ENCODE peak calls at places on chromosomes 1 and 21, in eight cellular contexts. C is caudate nucleus; P is activated CD4-positive, alpha-beta T cell treated with anti-CD3 and anti-CD28 coated beads, Interleukin-2, amount 10 ng/mL, durations not matched to agents 7 days and 5 days; B is NCI-H345; H is HT-29; I is left ventricle myocardium inferior; V is cardiac muscle cell; T is AG04450. N is an unnamed sample.

GRCh38 chr1:116340506-116341240 is 32.4 kb upstream of the ATP1A1 start:
- DNase-seq in C (no peak), P (no peak), B (no peak), H (no peak), I (no peak), V (no peak), T (no peak), N (no peak)

GRCh38 chr1:41122851-41123518 is 101.5 kb upstream of the SLFNL1 start:
- DNase-seq in C (no peak), P (peak; percentile 24), B (peak; percentile 9), H (peak; percentile 77), I (no peak), V (peak; percentile 32), T (peak; percentile 72), N (no peak)

GRCh38 chr1:11772458-11772857 is 10.5 kb downstream of the C1orf167 start:
- DNase-seq in C (no peak), P (no peak), B (no peak), H (no peak), I (no peak), V (no peak), T (no peak), N (no peak)

GRCh38 chr1:1435094-1435903 is at the start of gene VWA1:
- DNase-seq in C (peak; percentile 68), P (peak; percentile 58), B (peak; percentile 78), H (peak; percentile 72), I (peak; percentile 79), V (peak; percentile 82), T (no peak), N (peak; percentile 54)

GRCh38 chr1:221289103-221289502 is 409.9 kb downstream of the HLX start:
- DNase-seq in C (no peak), P (no peak), B (peak; percentile 53), H (no peak), I (no peak), V (no peak), T (no peak), N (no peak)

GRCh38 chr1:156821801-156822200 is 5.2 kb upstream of the SH2D2A start:
- DNase-seq in C (no peak), P (no peak), B (no peak), H (no peak), I (no peak), V (no peak), T (no peak), N (no peak)

GRCh38 chr1:91844862-91845528 is 41.0 kb downstream of the TGFBR3 start:
- DNase-seq in C (no peak), P (no peak), B (no peak), H (peak; percentile 19), I (peak; percentile 48), V (peak; percentile 36), T (peak; percentile 77), N (no peak)

GRCh38 chr1:157403203-157403602 is 149.1 kb downstream of the FCRL5 start:
- DNase-seq in C (no peak), P (no peak), B (no peak), H (peak; percentile 35), I (no peak), V (no peak), T (no peak), N (no peak)

GRCh38 chr1:21530368-21531016 is 21.3 kb downstream of the ALPL start:
- DNase-seq in C (no peak), P (no peak), B (no peak), H (no peak), I (no peak), V (no peak), T (no peak), N (no peak)

GRCh38 chr1:94727846-94728715 is 92.1 kb upstream of the SLC44A3 start:
- DNase-seq in C (no peak), P (no peak), B (no peak), H (no peak), I (no peak), V (no peak), T (peak; percentile 93), N (no peak)

GRCh38 chr1:220770245-220770913 is 16.3 kb upstream of the MTARC1 start:
- DNase-seq in C (no peak), P (no peak), B (no peak), H (no peak), I (no peak), V (no peak), T (no peak), N (no peak)

GRCh38 chr21:19237603-19238002 is 834.0 kb upstream of the TMPRSS15 start:
- DNase-seq in C (no peak), P (no peak), B (no peak), H (no peak), I (no peak), V (no peak), T (no peak), N (no peak)

GRCh38 chr21:33033094-33033951 is 7.6 kb downstream of the OLIG2 start:
- DNase-seq in C (no peak), P (no peak), B (no peak), H (no peak), I (no peak), V (no peak), T (no peak), N (no peak)

GRCh38 chr1:248714248-248714647 is 11.7 kb upstream of the OR14I1 start:
- DNase-seq in C (no peak), P (no peak), B (no peak), H (no peak), I (no peak), V (no peak), T (no peak), N (no peak)

GRCh38 chr1:30779294-30780071 is 21.9 kb upstream of the LAPTM5 start:
- DNase-seq in C (peak; percentile 68), P (peak; percentile 90), B (peak; percentile 80), H (peak; percentile 78), I (peak; percentile 79), V (peak; percentile 84), T (no peak), N (peak; percentile 36)

GRCh38 chr21:44927587-44928461 is 7.1 kb upstream of the ITGB2 start:
- DNase-seq in C (peak; percentile 66), P (peak; percentile 91), B (no peak), H (peak; percentile 5), I (peak; percentile 46), V (no peak), T (no peak), N (no peak)

GRCh38 chr21:28758042-28758882 is 234.4 kb downstream of the LTN1 start:
- DNase-seq in C (no peak), P (no peak), B (no peak), H (no peak), I (no peak), V (peak; percentile 26), T (no peak), N (no peak)

GRCh38 chr1:39825432-39825941 is 36.8 kb upstream of the BMP8B start:
- DNase-seq in C (no peak), P (no peak), B (peak; percentile 52), H (no peak), I (no peak), V (no peak), T (no peak), N (peak; percentile 55)

GRCh38 chr1:12147116-12147753 is 19.6 kb upstream of the TNFRSF1B start:
- DNase-seq in C (no peak), P (no peak), B (no peak), H (no peak), I (no peak), V (no peak), T (no peak), N (no peak)

GRCh38 chr1:220918285-220918951 is 39.2 kb downstream of the HLX start:
- DNase-seq in C (no peak), P (no peak), B (peak; percentile 48), H (no peak), I (no peak), V (no peak), T (no peak), N (peak; percentile 70)

GRCh38 chr1:205811660-205812059 is 1.3 kb downstream of the SLC41A1 start:
- DNase-seq in C (peak; percentile 45), P (no peak), B (no peak), H (no peak), I (peak; percentile 70), V (peak; percentile 57), T (no peak), N (no peak)

GRCh38 chr1:18978706-18979105 is 22.2 kb upstream of the IFFO2 start:
- DNase-seq in C (no peak), P (no peak), B (no peak), H (no peak), I (no peak), V (no peak), T (no peak), N (no peak)

GRCh38 chr1:200888349-200888838 is 6.3 kb upstream of the INAVA start:
- DNase-seq in C (no peak), P (peak; percentile 67), B (no peak), H (no peak), I (no peak), V (no peak), T (no peak), N (no peak)

GRCh38 chr1:103788377-103788776 is 38.7 kb downstream of the AMY1C start:
- DNase-seq in C (no peak), P (no peak), B (peak; percentile 3), H (peak; percentile 31), I (no peak), V (peak; percentile 42), T (no peak), N (no peak)

GRCh38 chr1:150813028-150813707 is 5.1 kb upstream of the CTSK start:
- DNase-seq in C (no peak), P (no peak), B (peak; percentile 36), H (peak; percentile 84), I (peak; percentile 44), V (peak; percentile 57), T (peak; percentile 57), N (peak; percentile 75)

GRCh38 chr1:68120136-68120791 is 69.8 kb upstream of the DIRAS3 start:
- DNase-seq in C (peak; percentile 23), P (peak; percentile 54), B (peak; percentile 65), H (peak; percentile 87), I (no peak), V (peak; percentile 84), T (peak; percentile 74), N (peak; percentile 64)

GRCh38 chr1:229855999-229856650 is 210.9 kb upstream of the GALNT2 start:
- DNase-seq in C (peak; percentile 43), P (peak; percentile 55), B (no peak), H (no peak), I (no peak), V (no peak), T (no peak), N (peak; percentile 57)

GRCh38 chr1:248873993-248874671 is 15.2 kb upstream of the ZNF692 start:
- DNase-seq in C (peak; percentile 86), P (peak; percentile 78), B (peak; percentile 92), H (peak; percentile 95), I (peak; percentile 66), V (peak; percentile 79), T (no peak), N (peak; percentile 96)

GRCh38 chr1:174964261-174964984 is 35.3 kb upstream of the CACYBP start:
- DNase-seq in C (no peak), P (peak; percentile 53), B (no peak), H (peak; percentile 51), I (no peak), V (no peak), T (no peak), N (no peak)

GRCh38 chr1:236543065-236543669 is 19.4 kb downstream of the LGALS8 start:
- DNase-seq in C (no peak), P (no peak), B (no peak), H (no peak), I (no peak), V (no peak), T (no peak), N (no peak)

GRCh38 chr1:216820345-216820744 is 97.1 kb upstream of the ESRRG start:
- DNase-seq in C (no peak), P (no peak), B (no peak), H (no peak), I (no peak), V (no peak), T (no peak), N (no peak)

GRCh38 chr1:22447581-22448215 is 4.0 kb upstream of the ZBTB40 start:
- DNase-seq in C (no peak), P (no peak), B (no peak), H (no peak), I (no peak), V (peak; percentile 72), T (peak; percentile 26), N (no peak)

GRCh38 chr1:1357871-1358432 is 403 bp downstream of the MXRA8 start:
- DNase-seq in C (no peak), P (no peak), B (no peak), H (no peak), I (no peak), V (no peak), T (no peak), N (no peak)

GRCh38 chr1:109762821-109763645 is 690 bp downstream of the EPS8L3 start:
- DNase-seq in C (no peak), P (no peak), B (no peak), H (peak; percentile 77), I (peak; percentile 14), V (no peak), T (peak; percentile 67), N (no peak)